ENCODE peak calls at places on chromosomes 6 and 20, in five cellular contexts. F, H, Z, Y and E are unnamed samples.

GRCh38 chr20:2206957-2207769 is 88.6 kb upstream of the TGM3 start:
- DNase-seq in F (no peak), H (peak; percentile 33), Z (peak; percentile 56), Y (peak; percentile 65), E (no peak)

GRCh38 chr6:54907316-54907715 is 60.7 kb downstream of the FAM83B start:
- DNase-seq in F (no peak), H (no peak), Z (no peak), Y (no peak), E (no peak)

GRCh38 chr6:3390698-3391097 is 66.2 kb downstream of the SLC22A23 start:
- DNase-seq in F (no peak), H (no peak), Z (no peak), Y (peak; percentile 65), E (no peak)

GRCh38 chr6:150579611-150580010 is 20.1 kb upstream of the PLEKHG1 start:
- DNase-seq in F (no peak), H (no peak), Z (no peak), Y (peak; percentile 27), E (no peak)

GRCh38 chr6:134436281-134436815 is 118.4 kb upstream of the SGK1 start:
- DNase-seq in F (peak; percentile 58), H (peak; percentile 47), Z (peak; percentile 40), Y (peak; percentile 85), E (no peak)

GRCh38 chr20:44702776-44703175 is 12.4 kb upstream of the CCN5 start:
- DNase-seq in F (peak; percentile 96), H (peak; percentile 61), Z (no peak), Y (peak; percentile 92), E (no peak)

GRCh38 chr6:90997076-90997475 is 410.2 kb upstream of the MAP3K7 start:
- DNase-seq in F (no peak), H (no peak), Z (no peak), Y (no peak), E (no peak)

GRCh38 chr6:82441047-82441770 is 77.6 kb downstream of the TPBG start:
- DNase-seq in F (no peak), H (no peak), Z (no peak), Y (no peak), E (no peak)

GRCh38 chr20:43508604-43509040 is 1.1 kb downstream of the L3MBTL1 start:
- DNase-seq in F (no peak), H (no peak), Z (no peak), Y (no peak), E (no peak)

GRCh38 chr20:58899518-58899917 is 47.0 kb downstream of the GNAS start:
- DNase-seq in F (no peak), H (no peak), Z (no peak), Y (no peak), E (no peak)

GRCh38 chr6:150531957-150532356 is 67.7 kb upstream of the PLEKHG1 start:
- DNase-seq in F (no peak), H (no peak), Z (no peak), Y (no peak), E (no peak)

GRCh38 chr20:10077081-10077471 is 42.3 kb downstream of the ANKEF1 start:
- DNase-seq in F (no peak), H (no peak), Z (no peak), Y (no peak), E (no peak)

GRCh38 chr6:156890627-156891300 is 113.6 kb downstream of the ARID1B start:
- DNase-seq in F (no peak), H (no peak), Z (no peak), Y (no peak), E (no peak)

GRCh38 chr6:71496018-71496800 is 207.6 kb downstream of the OGFRL1 start:
- DNase-seq in F (no peak), H (no peak), Z (no peak), Y (no peak), E (no peak)

GRCh38 chr6:109055771-109056235 is 38.8 kb downstream of the SESN1 start:
- DNase-seq in F (no peak), H (no peak), Z (no peak), Y (no peak), E (no peak)

GRCh38 chr6:36361071-36361470 is 24.4 kb upstream of the BNIP5 start:
- DNase-seq in F (no peak), H (no peak), Z (no peak), Y (no peak), E (no peak)

GRCh38 chr20:37294262-37294981 is 5.0 kb downstream of the MANBAL start:
- DNase-seq in F (no peak), H (no peak), Z (no peak), Y (no peak), E (no peak)

GRCh38 chr20:21229163-21229562 is 74.0 kb upstream of the XRN2 start:
- DNase-seq in F (no peak), H (no peak), Z (no peak), Y (no peak), E (no peak)